ENCODE peak calls at places on chromosomes 6 and 20, in five cellular contexts. One of them, this sample, is unnamed.

GRCh38 chr20:40960521-40960956 is 68.1 kb upstream of the TOP1 start:
- DNase-seq in AG04450: no peak
- DNase-seq in ovary: no peak
- DNase-seq in heart left ventricle: peak
- DNase-seq in gastrocnemius medialis: no peak
- DNase-seq in this sample: no peak

GRCh38 chr6:12635813-12636212 is 80.8 kb upstream of the PHACTR1 start:
- DNase-seq in AG04450: no peak
- DNase-seq in ovary: no peak
- DNase-seq in heart left ventricle: peak
- DNase-seq in gastrocnemius medialis: no peak
- DNase-seq in this sample: no peak

GRCh38 chr20:49276895-49277785 is 717 bp downstream of the ZNFX1 start:
- DNase-seq in AG04450: no peak
- DNase-seq in ovary: peak
- DNase-seq in heart left ventricle: peak
- DNase-seq in gastrocnemius medialis: peak
- DNase-seq in this sample: no peak

GRCh38 chr6:78942451-78942850 is 75.1 kb downstream of the IRAK1BP1 start:
- DNase-seq in AG04450: no peak
- DNase-seq in ovary: no peak
- DNase-seq in heart left ventricle: no peak
- DNase-seq in gastrocnemius medialis: no peak
- DNase-seq in this sample: peak

GRCh38 chr6:165439928-165440554 is 130.6 kb upstream of the C6orf118 start:
- DNase-seq in AG04450: peak
- DNase-seq in ovary: no peak
- DNase-seq in heart left ventricle: no peak
- DNase-seq in gastrocnemius medialis: no peak
- DNase-seq in this sample: no peak

GRCh38 chr20:36919715-36920333 is 31.7 kb downstream of the SAMHD1 start:
- DNase-seq in AG04450: peak
- DNase-seq in ovary: no peak
- DNase-seq in heart left ventricle: no peak
- DNase-seq in gastrocnemius medialis: no peak
- DNase-seq in this sample: peak

GRCh38 chr6:117624869-117625481 is 22.7 kb upstream of the GOPC start:
- DNase-seq in AG04450: no peak
- DNase-seq in ovary: no peak
- DNase-seq in heart left ventricle: no peak
- DNase-seq in gastrocnemius medialis: no peak
- DNase-seq in this sample: no peak

GRCh38 chr20:4971064-4971463 is 30.2 kb downstream of the SLC23A2 start:
- DNase-seq in AG04450: no peak
- DNase-seq in ovary: no peak
- DNase-seq in heart left ventricle: no peak
- DNase-seq in gastrocnemius medialis: no peak
- DNase-seq in this sample: no peak

GRCh38 chr6:20483902-20484497 is 50.3 kb upstream of the CDKAL1 start:
- DNase-seq in AG04450: no peak
- DNase-seq in ovary: no peak
- DNase-seq in heart left ventricle: no peak
- DNase-seq in gastrocnemius medialis: no peak
- DNase-seq in this sample: no peak

GRCh38 chr6:12132351-12133222 is 120.5 kb downstream of the HIVEP1 start:
- DNase-seq in AG04450: no peak
- DNase-seq in ovary: no peak
- DNase-seq in heart left ventricle: no peak
- DNase-seq in gastrocnemius medialis: no peak
- DNase-seq in this sample: no peak

GRCh38 chr20:36446557-36446956 is 94.8 kb upstream of the MYL9 start:
- DNase-seq in AG04450: no peak
- DNase-seq in ovary: no peak
- DNase-seq in heart left ventricle: no peak
- DNase-seq in gastrocnemius medialis: no peak
- DNase-seq in this sample: no peak

GRCh38 chr6:20135677-20136268 is 76.5 kb downstream of the MBOAT1 start:
- DNase-seq in AG04450: no peak
- DNase-seq in ovary: no peak
- DNase-seq in heart left ventricle: no peak
- DNase-seq in gastrocnemius medialis: no peak
- DNase-seq in this sample: no peak

GRCh38 chr6:131635384-131636340 is 1.4 kb upstream of the ENPP3 start:
- DNase-seq in AG04450: no peak
- DNase-seq in ovary: no peak
- DNase-seq in heart left ventricle: no peak
- DNase-seq in gastrocnemius medialis: no peak
- DNase-seq in this sample: no peak

GRCh38 chr6:157019733-157020132 is 242.6 kb downstream of the ARID1B start:
- DNase-seq in AG04450: no peak
- DNase-seq in ovary: no peak
- DNase-seq in heart left ventricle: no peak
- DNase-seq in gastrocnemius medialis: no peak
- DNase-seq in this sample: no peak

GRCh38 chr6:154414021-154414813 is 57.6 kb upstream of the IPCEF1 start:
- DNase-seq in AG04450: peak
- DNase-seq in ovary: no peak
- DNase-seq in heart left ventricle: no peak
- DNase-seq in gastrocnemius medialis: no peak
- DNase-seq in this sample: peak

GRCh38 chr6:125930810-125931418 is 25.7 kb upstream of the HINT3 start:
- DNase-seq in AG04450: peak
- DNase-seq in ovary: no peak
- DNase-seq in heart left ventricle: no peak
- DNase-seq in gastrocnemius medialis: no peak
- DNase-seq in this sample: no peak

GRCh38 chr6:108123516-108123929 is 42.3 kb upstream of the NR2E1 start:
- DNase-seq in AG04450: no peak
- DNase-seq in ovary: no peak
- DNase-seq in heart left ventricle: no peak
- DNase-seq in gastrocnemius medialis: no peak
- DNase-seq in this sample: no peak

GRCh38 chr6:38262609-38263008 is 377.1 kb downstream of the BTBD9 start:
- DNase-seq in AG04450: no peak
- DNase-seq in ovary: no peak
- DNase-seq in heart left ventricle: no peak
- DNase-seq in gastrocnemius medialis: no peak
- DNase-seq in this sample: peak

GRCh38 chr6:132365319-132365907 is 35.9 kb downstream of the MOXD1 start:
- DNase-seq in AG04450: no peak
- DNase-seq in ovary: no peak
- DNase-seq in heart left ventricle: no peak
- DNase-seq in gastrocnemius medialis: no peak
- DNase-seq in this sample: no peak

GRCh38 chr6:14882394-14883073 is 363.3 kb upstream of the JARID2 start:
- DNase-seq in AG04450: no peak
- DNase-seq in ovary: no peak
- DNase-seq in heart left ventricle: peak
- DNase-seq in gastrocnemius medialis: peak
- DNase-seq in this sample: no peak

GRCh38 chr20:23445596-23446217 is 6.2 kb downstream of the CSTL1 start:
- DNase-seq in AG04450: no peak
- DNase-seq in ovary: no peak
- DNase-seq in heart left ventricle: no peak
- DNase-seq in gastrocnemius medialis: no peak
- DNase-seq in this sample: peak

GRCh38 chr20:57882451-57883161 is 172.8 kb upstream of the PMEPA1 start:
- DNase-seq in AG04450: no peak
- DNase-seq in ovary: no peak
- DNase-seq in heart left ventricle: no peak
- DNase-seq in gastrocnemius medialis: no peak
- DNase-seq in this sample: no peak

DNA sequence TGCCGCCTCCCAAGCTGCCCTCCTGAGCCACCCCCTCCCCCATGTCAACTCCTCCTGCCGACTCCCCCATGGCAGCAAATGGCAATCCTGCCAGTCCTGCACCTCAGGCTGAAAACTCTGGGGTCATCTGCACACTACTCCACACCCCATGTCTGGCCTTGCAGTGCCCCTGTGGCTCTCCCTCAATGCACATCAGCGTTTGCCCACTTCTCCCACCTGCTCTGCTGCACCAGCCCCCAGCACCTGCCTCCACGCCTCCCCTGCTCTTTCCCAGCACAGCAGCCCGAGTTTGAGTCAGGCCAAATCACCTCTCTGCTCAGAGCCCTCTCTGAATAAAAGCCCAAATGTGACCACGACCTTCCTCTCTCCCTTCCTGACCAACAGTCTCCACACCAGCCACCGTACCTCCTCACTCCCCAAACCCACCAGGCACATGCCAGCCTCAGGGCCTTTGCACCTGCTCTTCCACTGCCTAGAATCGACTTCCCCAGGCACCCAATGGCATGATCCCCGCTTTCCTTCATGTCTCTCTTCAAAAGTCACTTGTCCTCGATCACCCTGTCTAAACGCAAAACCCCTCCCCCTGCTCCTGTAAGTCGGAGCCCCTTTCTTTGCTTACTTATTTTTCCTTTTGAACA is 4.3 kb downstream of the PXDC1 start:
- DNase-seq in AG04450: no peak
- DNase-seq in ovary: no peak
- DNase-seq in heart left ventricle: no peak
- DNase-seq in gastrocnemius medialis: no peak
- DNase-seq in this sample: no peak
- H3K27ac ChIP-seq in AG04450: peak
- H3K27ac ChIP-seq in ovary: no peak
- H3K27ac ChIP-seq in heart left ventricle: no peak
- H3K27ac ChIP-seq in gastrocnemius medialis: peak
- H3K27ac ChIP-seq in this sample: no peak

DNA sequence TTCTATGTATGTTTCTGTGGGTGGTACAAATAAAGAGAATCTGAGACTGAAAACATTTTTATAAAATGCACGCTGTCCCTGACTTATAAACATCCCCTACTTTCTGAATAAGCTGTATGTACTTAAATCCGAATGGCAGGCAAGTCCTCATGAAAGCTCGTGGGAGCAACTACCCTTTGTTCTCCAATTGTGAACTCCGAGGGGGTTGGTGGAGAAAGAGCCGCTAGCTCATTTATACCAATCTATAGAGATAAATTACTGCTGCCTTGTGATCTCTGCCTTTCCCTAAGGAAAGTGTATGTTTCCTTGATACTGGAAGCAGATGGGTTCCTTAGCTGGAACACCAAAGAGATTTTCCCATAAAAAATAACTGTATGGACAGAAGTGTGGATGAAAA is 84.5 kb downstream of the GJA10 start:
- DNase-seq in AG04450: no peak
- DNase-seq in ovary: no peak
- DNase-seq in heart left ventricle: no peak
- DNase-seq in gastrocnemius medialis: no peak
- DNase-seq in this sample: no peak
- H3K27ac ChIP-seq in AG04450: no peak
- H3K27ac ChIP-seq in ovary: no peak
- H3K27ac ChIP-seq in heart left ventricle: no peak
- H3K27ac ChIP-seq in gastrocnemius medialis: no peak
- H3K27ac ChIP-seq in this sample: no peak

DNA sequence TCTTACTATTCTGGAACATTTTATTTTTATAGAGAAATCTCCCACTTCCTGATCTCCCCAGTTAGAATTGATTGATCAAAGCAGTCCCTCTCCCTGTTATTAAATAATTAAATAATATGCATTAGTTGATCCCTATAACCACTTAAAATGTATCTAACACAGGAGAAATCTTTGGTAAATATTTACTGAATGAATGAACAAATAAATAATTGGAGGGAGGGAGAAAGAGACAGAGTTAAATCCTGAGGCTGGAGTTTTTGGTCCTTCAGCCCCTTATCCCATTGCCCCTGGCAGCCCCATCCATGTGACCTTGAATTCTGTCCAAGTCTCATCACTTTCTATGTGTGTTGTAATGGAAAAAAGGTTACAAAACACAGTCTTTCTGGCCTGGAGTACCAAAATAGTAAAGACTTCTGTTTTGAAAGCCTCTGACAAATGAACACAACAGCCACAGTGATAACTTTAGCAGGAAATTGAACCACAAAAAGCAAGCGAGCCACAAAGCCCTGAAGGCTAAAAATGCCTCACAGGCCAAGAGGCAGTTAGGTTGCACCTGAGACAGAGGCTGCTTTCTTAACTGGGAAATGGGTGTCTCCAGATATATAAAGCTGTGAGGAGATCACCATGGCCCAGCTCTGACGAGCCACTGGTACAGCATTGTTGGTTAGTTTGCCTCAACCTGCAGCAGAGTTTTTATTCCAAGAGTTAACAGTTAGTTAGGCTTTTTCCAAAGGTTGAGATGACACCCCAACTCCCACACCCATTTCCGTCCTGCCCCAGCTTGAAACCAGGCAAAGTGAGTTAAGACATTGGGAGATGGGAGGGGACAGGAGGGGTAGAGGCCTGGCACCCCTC is 11.3 kb downstream of the NT5E start:
- DNase-seq in AG04450: no peak
- DNase-seq in ovary: peak
- DNase-seq in heart left ventricle: no peak
- DNase-seq in gastrocnemius medialis: no peak
- DNase-seq in this sample: no peak
- H3K27ac ChIP-seq in AG04450: no peak
- H3K27ac ChIP-seq in ovary: peak
- H3K27ac ChIP-seq in heart left ventricle: peak
- H3K27ac ChIP-seq in gastrocnemius medialis: peak
- H3K27ac ChIP-seq in this sample: no peak

GRCh38 chr6:35213824-35214756 is at the start of gene SCUBE3:
- DNase-seq in AG04450: no peak
- DNase-seq in ovary: no peak
- DNase-seq in heart left ventricle: peak
- DNase-seq in gastrocnemius medialis: no peak
- DNase-seq in this sample: peak
- H3K27ac ChIP-seq in AG04450: no peak
- H3K27ac ChIP-seq in ovary: no peak
- H3K27ac ChIP-seq in heart left ventricle: peak
- H3K27ac ChIP-seq in gastrocnemius medialis: no peak
- H3K27ac ChIP-seq in this sample: no peak

GRCh38 chr6:16236648-16237199 is 1.7 kb upstream of the GMPR start:
- DNase-seq in AG04450: peak
- DNase-seq in ovary: peak
- DNase-seq in heart left ventricle: no peak
- DNase-seq in gastrocnemius medialis: no peak
- DNase-seq in this sample: no peak

GRCh38 chr6:16238658-16239089 is 287 bp downstream of the GMPR start:
- DNase-seq in AG04450: no peak
- DNase-seq in ovary: no peak
- DNase-seq in heart left ventricle: no peak
- DNase-seq in gastrocnemius medialis: no peak
- DNase-seq in this sample: no peak

GRCh38 chr6:16237242-16237641 is 1.1 kb upstream of the GMPR start:
- DNase-seq in AG04450: no peak
- DNase-seq in ovary: no peak
- DNase-seq in heart left ventricle: no peak
- DNase-seq in gastrocnemius medialis: no peak
- DNase-seq in this sample: no peak

GRCh38 chr6:16239090-16239797 is 857 bp downstream of the GMPR start:
- DNase-seq in AG04450: no peak
- DNase-seq in ovary: peak
- DNase-seq in heart left ventricle: peak
- DNase-seq in gastrocnemius medialis: peak
- DNase-seq in this sample: no peak

GRCh38 chr6:16238057-16238657 is at the start of gene GMPR:
- DNase-seq in AG04450: no peak
- DNase-seq in ovary: peak
- DNase-seq in heart left ventricle: peak
- DNase-seq in gastrocnemius medialis: peak
- DNase-seq in this sample: no peak
- H3K27ac ChIP-seq in AG04450: peak
- H3K27ac ChIP-seq in ovary: peak
- H3K27ac ChIP-seq in heart left ventricle: peak
- H3K27ac ChIP-seq in gastrocnemius medialis: peak
- H3K27ac ChIP-seq in this sample: no peak

This sample was measured in foreskin keratinocyte.